ENCODE peak calls at places on chromosomes 12 and 14, in four cellular contexts. A is GM13976, P is OCI-LY7, J is NCI-H1694 treated with DMSO at 0.1 percent for 48 hours. T is an unnamed sample.

GRCh38 chr12:1279050-1279449 is 288.0 kb downstream of the ERC1 start:
- DNase-seq in J (peak; percentile 29), A (no peak), P (no peak), T (no peak)

GRCh38 chr12:26239508-26240328 is 44.3 kb downstream of the SSPN start:
- DNase-seq in A (no peak), P (no peak), J (no peak), T (no peak)

GRCh38 chr12:57340104-57340503 is 89.1 kb upstream of the STAC3 start:
- DNase-seq in J (no peak), P (no peak), A (no peak), T (no peak)

GRCh38 chr14:47186491-47186890 is 488.9 kb downstream of the MDGA2 start:
- DNase-seq in P (no peak), J (no peak), A (no peak), T (no peak)

GRCh38 chr12:46468159-46468558 is 95.6 kb upstream of the SLC38A2 start:
- DNase-seq in A (no peak), J (no peak), P (no peak), T (no peak)

GRCh38 chr14:81819344-81819743 is 285.7 kb upstream of the SEL1L start:
- DNase-seq in P (no peak), A (no peak), J (no peak), T (no peak)

GRCh38 chr14:89600950-89601826 is 184.2 kb upstream of the FOXN3 start:
- DNase-seq in J (no peak), P (no peak), A (no peak), T (no peak)

GRCh38 chr14:91755560-91755959 is 23.7 kb upstream of the CATSPERB start:
- DNase-seq in J (no peak), A (no peak), P (no peak), T (no peak)

GRCh38 chr14:90109858-90110257 is 48.1 kb downstream of the KCNK13 start:
- DNase-seq in J (no peak), P (no peak), A (no peak), T (peak; percentile 6)

GRCh38 chr12:131459666-131460365 is 251.1 kb upstream of the SFSWAP start:
- DNase-seq in P (no peak), J (no peak), A (no peak), T (no peak)

GRCh38 chr12:9037431-9037830 is 48.1 kb downstream of the KLRG1 start:
- DNase-seq in A (no peak), J (no peak), P (no peak), T (no peak)

GRCh38 chr12:5871741-5872140 is 73.3 kb downstream of the ANO2 start:
- DNase-seq in A (no peak), P (no peak), J (no peak), T (no peak)